ENCODE peak calls at places on chromosomes 12 and 14, in seven cellular contexts. H, J, S, U, K, W and Q are unnamed samples.

GRCh38 chr12:6943719-6944380 is at the start of the genes C12orf57 and RNU7-1:
- DNase-seq in K (peak), S (peak), H (peak), W (peak), U (peak), J (no peak), Q (peak)

GRCh38 chr12:3542911-3543310 is 51.9 kb downstream of the PRMT8 start:
- DNase-seq in H (no peak), S (no peak), W (no peak), J (no peak), K (no peak), U (no peak), Q (no peak)

GRCh38 chr12:105322070-105322469 is 8.4 kb upstream of the C12orf75 start:
- DNase-seq in W (no peak), K (no peak), U (peak), S (no peak), J (peak), H (peak), Q (no peak)

GRCh38 chr14:22118894-22119477 is 445.4 kb upstream of the OR4E1 start:
- DNase-seq in H (no peak), K (no peak), W (no peak), J (no peak), S (no peak), U (no peak), Q (no peak)

GRCh38 chr12:42180990-42181611 is 36.4 kb upstream of the GXYLT1 start:
- DNase-seq in U (peak), S (no peak), W (peak), H (peak), K (no peak), J (no peak), Q (no peak)

GRCh38 chr12:59408431-59408830 is 187.4 kb upstream of the SLC16A7 start:
- DNase-seq in U (peak), H (peak), S (no peak), J (no peak), W (no peak), K (no peak), Q (no peak)

GRCh38 chr12:2624543-2625266 is 170.1 kb upstream of the FKBP4 start:
- DNase-seq in K (no peak), W (no peak), S (no peak), H (no peak), U (peak), J (no peak), Q (peak)

GRCh38 chr12:117514016-117514415 is 152.6 kb upstream of the NOS1 start:
- DNase-seq in W (no peak), J (no peak), S (no peak), K (peak), U (no peak), H (peak), Q (no peak)

GRCh38 chr12:102197789-102198188 is at the start of gene PMCH:
- DNase-seq in U (peak), S (no peak), K (no peak), J (no peak), H (no peak), W (no peak), Q (no peak)

GRCh38 chr12:65892905-65893304 is 68.6 kb downstream of the HMGA2 start:
- DNase-seq in H (peak), J (no peak), K (no peak), U (peak), S (no peak), W (no peak), Q (peak)

GRCh38 chr12:91370086-91370868 is 187.7 kb upstream of the DCN start:
- DNase-seq in H (no peak), W (no peak), S (no peak), J (no peak), K (no peak), U (no peak), Q (no peak)

GRCh38 chr12:4566474-4566873 is 4.5 kb downstream of the DYRK4 start:
- DNase-seq in S (no peak), H (no peak), K (no peak), W (no peak), J (no peak), U (no peak), Q (no peak)

GRCh38 chr14:37232907-37233481 is 35.3 kb downstream of the MIPOL1 start:
- DNase-seq in H (peak), K (peak), S (no peak), U (peak), W (peak), J (no peak), Q (peak)

GRCh38 chr14:93337143-93337753 is 4.4 kb upstream of the BTBD7 start:
- DNase-seq in S (no peak), K (no peak), H (no peak), J (no peak), U (no peak), W (no peak), Q (no peak)

GRCh38 chr12:8698132-8698829 is 490 bp downstream of the RIMKLB start:
- DNase-seq in W (no peak), J (no peak), U (peak), S (peak), K (peak), H (peak), Q (no peak)

GRCh38 chr12:1800646-1801284 is 19.6 kb upstream of the LRTM2 start:
- DNase-seq in W (no peak), U (peak), J (no peak), H (no peak), K (no peak), S (peak), Q (no peak)

GRCh38 chr12:107277850-107278249 is 184.5 kb upstream of the CRY1 start:
- DNase-seq in W (no peak), J (no peak), H (peak), S (no peak), K (no peak), U (peak), Q (no peak)

GRCh38 chr14:29278301-29278700 is 511.7 kb downstream of the FOXG1 start:
- DNase-seq in U (no peak), W (no peak), J (no peak), H (no peak), S (no peak), K (no peak), Q (no peak)

GRCh38 chr12:32296541-32296940 is 102.8 kb upstream of the FGD4 start:
- DNase-seq in K (peak), W (no peak), U (peak), H (peak), J (no peak), S (no peak), Q (no peak)

GRCh38 chr14:51534623-51535022 is 117.1 kb upstream of the FRMD6 start:
- DNase-seq in W (no peak), H (no peak), S (no peak), J (no peak), K (peak), U (peak), Q (no peak)

GRCh38 chr12:15532364-15532977 is 210.2 kb downstream of the PTPRO start:
- DNase-seq in J (no peak), U (peak), K (peak), W (no peak), H (peak), S (no peak), Q (peak)

GRCh38 chr12:52826611-52827498 is 7.3 kb downstream of the KRT79 start:
- DNase-seq in K (no peak), W (no peak), S (no peak), J (no peak), H (peak), U (no peak), Q (no peak)

GRCh38 chr12:47356129-47356622 is 276.4 kb upstream of the AMIGO2 start:
- DNase-seq in J (no peak), W (no peak), H (no peak), K (peak), S (no peak), U (no peak), Q (no peak)

GRCh38 chr12:48687595-48687994 is 5.6 kb upstream of the KANSL2 start:
- DNase-seq in K (no peak), S (no peak), U (no peak), J (no peak), H (no peak), W (no peak), Q (no peak)

GRCh38 chr12:52394836-52395405 is 9.5 kb upstream of the KRT84 start:
- DNase-seq in W (no peak), K (no peak), S (no peak), U (no peak), J (no peak), H (no peak), Q (no peak)

GRCh38 chr14:41167040-41167439 is 439.6 kb upstream of the LRFN5 start:
- DNase-seq in K (no peak), W (no peak), S (no peak), J (no peak), U (no peak), H (no peak), Q (no peak)

GRCh38 chr14:31993521-31993941 is 83.6 kb upstream of the ARHGAP5 start:
- DNase-seq in J (no peak), W (no peak), K (no peak), H (no peak), U (no peak), S (no peak), Q (no peak)

GRCh38 chr12:125129592-125130255 is 64.5 kb downstream of the AACS start:
- DNase-seq in K (no peak), W (no peak), J (no peak), S (no peak), H (no peak), U (no peak), Q (no peak)

GRCh38 chr12:5200276-5201087 is 156.8 kb downstream of the KCNA5 start:
- DNase-seq in U (peak), J (no peak), H (no peak), W (no peak), K (peak), S (peak), Q (no peak)

GRCh38 chr14:56422703-56423213 is 156.8 kb upstream of the TMEM260 start:
- DNase-seq in J (peak), U (peak), K (peak), S (no peak), H (peak), W (no peak), Q (peak)

GRCh38 chr14:96403409-96403808 is 11.5 kb downstream of the AK7 start:
- DNase-seq in U (no peak), S (no peak), J (no peak), K (no peak), H (no peak), W (no peak), Q (no peak)

GRCh38 chr14:53605562-53605961 is 351.1 kb downstream of the BMP4 start:
- DNase-seq in U (no peak), H (no peak), W (no peak), J (no peak), S (no peak), K (no peak), Q (no peak)

GRCh38 chr12:107443320-107444090 is 242.1 kb upstream of the PWP1 start:
- DNase-seq in J (no peak), K (no peak), H (no peak), W (no peak), S (no peak), U (no peak), Q (no peak)

GRCh38 chr12:120252071-120252906 is 13.2 kb downstream of the PXN start:
- DNase-seq in H (no peak), W (no peak), K (peak), U (no peak), J (no peak), S (no peak), Q (no peak)

GRCh38 chr14:89753828-89754439 is 200.6 kb downstream of the EFCAB11 start:
- DNase-seq in K (no peak), U (no peak), H (no peak), W (no peak), J (no peak), S (no peak), Q (no peak)

DNA sequence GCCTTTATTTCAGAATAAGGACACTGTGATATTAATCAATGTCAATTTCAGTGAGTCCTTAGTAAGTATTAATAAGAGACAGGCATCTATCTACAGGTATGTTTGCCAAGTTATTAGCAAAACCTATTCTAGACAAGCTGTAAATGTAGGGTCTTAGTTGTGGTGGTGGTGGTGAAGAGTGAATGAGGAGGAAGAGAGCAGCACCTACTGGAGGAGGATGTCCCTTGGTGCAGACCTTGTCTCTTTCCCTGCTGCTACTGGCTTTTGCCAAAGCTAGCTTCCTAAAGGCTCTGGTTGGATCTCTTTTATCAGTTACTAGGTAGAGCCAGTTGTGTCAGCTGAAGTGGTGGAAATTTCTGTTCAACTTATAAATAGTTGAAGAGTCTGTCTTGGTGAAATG is 304.8 kb upstream of the ATP2B1 start:
- DNase-seq in U (peak), J (no peak), W (no peak), S (no peak), H (no peak), K (no peak), Q (no peak)
- TF ChIP-seq CTCF in U (peak), J (no peak), W (no peak), S (no peak), H (peak), K (no peak), Q (peak)

GRCh38 chr14:61385002-61385685 is 63.8 kb downstream of the PRKCH start:
- DNase-seq in U (peak), K (no peak), W (no peak), J (no peak), H (no peak), S (no peak), Q (no peak)

GRCh38 chr14:61379639-61380184 is 58.3 kb downstream of the PRKCH start:
- DNase-seq in K (no peak), U (no peak), J (no peak), H (no peak), S (no peak), W (no peak), Q (no peak)

GRCh38 chr14:61381589-61381988 is 60.2 kb downstream of the PRKCH start:
- DNase-seq in S (no peak), H (no peak), U (no peak), K (peak), J (peak), W (no peak), Q (no peak)

GRCh38 chr14:61380984-61381383 is 59.6 kb downstream of the PRKCH start:
- DNase-seq in J (no peak), S (no peak), K (no peak), U (no peak), H (no peak), W (no peak), Q (no peak)

DNA sequence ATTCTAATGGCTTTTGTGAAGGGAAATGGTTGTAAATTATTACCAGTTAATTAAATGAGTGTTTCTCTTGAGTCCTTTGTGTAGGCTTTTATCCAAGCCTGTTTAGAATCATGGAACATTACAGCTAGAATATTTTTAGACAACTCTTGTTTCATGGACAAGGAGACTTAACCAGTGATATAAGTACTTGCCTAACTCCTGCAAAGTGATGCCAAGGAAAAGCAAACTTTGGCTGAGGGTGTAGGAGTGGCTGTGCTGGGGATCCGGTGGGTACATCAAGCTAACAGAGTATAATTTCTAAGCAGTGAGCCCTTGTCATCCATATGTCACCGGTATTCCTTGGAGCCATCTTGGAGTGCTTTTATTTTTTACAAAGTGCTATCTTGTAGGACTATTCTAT is 61.5 kb downstream of the PRKCH start:
- DNase-seq in K (no peak), J (no peak), S (no peak), W (no peak), H (no peak), U (no peak), Q (no peak)
- H3K4me3 ChIP-seq in K (no peak), J (no peak), S (no peak), W (no peak), H (no peak), U (no peak), Q (no peak)

DNA sequence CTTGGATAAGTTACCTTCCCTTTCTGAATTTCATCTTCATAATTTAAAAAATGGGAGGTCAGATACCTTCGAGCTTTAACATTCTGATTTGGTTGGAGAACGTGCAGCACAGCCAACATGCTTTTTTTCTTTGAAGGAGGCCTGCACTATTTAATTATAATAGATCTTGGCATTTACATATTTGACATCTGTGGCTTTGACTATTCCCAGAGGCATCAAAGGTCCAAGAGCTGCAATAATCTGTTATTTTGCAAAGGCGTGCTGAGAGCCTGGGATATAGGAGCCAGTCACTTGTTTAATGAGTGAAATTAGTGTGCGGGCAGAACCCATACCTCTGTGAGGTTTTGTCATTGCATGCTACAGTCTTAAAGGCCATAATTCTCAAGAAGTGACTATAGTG is 26.4 kb downstream of the SLC8A3 start:
- DNase-seq in K (no peak), W (no peak), J (no peak), H (no peak), S (no peak), U (no peak), Q (no peak)
- TF ChIP-seq CTCF in K (no peak), W (no peak), J (no peak), H (no peak), S (no peak), U (no peak), Q (no peak)

DNA sequence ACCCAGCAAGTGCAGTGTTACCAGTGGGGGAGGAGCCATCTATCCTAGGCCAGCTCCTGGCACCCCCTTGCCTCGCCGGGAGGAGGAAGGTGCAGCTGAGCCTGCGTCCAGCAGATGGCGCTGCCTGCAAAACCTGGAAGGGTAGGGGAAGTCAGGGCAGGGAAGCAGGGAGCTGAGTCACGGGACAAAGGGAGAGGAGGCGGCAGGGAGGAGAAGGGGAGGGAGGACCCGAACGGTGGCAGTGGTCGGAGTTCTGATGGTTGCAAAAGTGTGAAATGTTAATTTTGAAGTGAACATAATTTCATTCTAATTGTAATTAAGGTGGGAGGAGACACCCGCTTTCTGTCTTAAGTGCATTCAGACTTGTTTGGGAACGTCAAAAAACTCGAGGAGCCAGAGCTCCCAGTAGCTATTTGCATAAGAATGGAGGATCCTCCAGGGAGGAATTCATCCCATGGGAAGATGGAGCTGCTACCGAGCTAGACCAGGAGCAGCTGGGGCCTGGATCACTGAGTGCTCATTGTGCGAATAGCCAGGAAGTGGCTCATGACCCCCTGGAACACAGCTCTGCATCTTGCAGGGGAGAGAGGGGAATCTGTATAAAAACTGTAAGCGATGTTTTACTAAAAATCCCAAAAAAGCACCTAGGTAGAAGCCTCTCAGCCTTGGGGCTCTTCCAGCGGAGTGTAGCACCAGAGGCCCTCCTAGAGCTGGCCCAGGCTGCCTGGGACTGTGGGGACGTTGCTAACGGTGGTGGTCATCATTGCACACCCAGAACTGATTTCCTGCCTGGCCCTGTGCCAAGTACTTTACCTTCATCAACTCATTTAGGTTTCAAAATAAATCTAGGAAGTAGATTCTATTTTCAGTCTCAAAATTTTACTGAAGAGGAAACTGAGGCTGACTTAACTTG is 59.5 kb downstream of the EMP1 start:
- DNase-seq in J (peak), S (peak), W (peak), U (peak), H (peak), K (peak), Q (peak)
- H3K4me3 ChIP-seq in J (peak), S (peak), W (peak), U (peak), H (peak), K (no peak), Q (peak)